ENCODE peak calls at places on chromosomes 3 and 15, in nine cellular contexts. One of them, this sample, is unnamed.

GRCh38 chr3:143897558-143898305 is 49.5 kb upstream of the SLC9A9 start:
- DNase-seq in cerebellar cortex: no peak
- DNase-seq in SK-N-SH: no peak
- DNase-seq in AG04450: no peak
- DNase-seq in GM06990: no peak
- DNase-seq in activated CD8-positive, alpha-beta memory T cell treated with anti-CD3 and anti-CD28 coated beads, Interleukin-2, amount 50 U/mL, for 4 hours: no peak
- DNase-seq in heart right ventricle: no peak
- DNase-seq in HEK293T: no peak
- DNase-seq in neuronal stem cell: peak
- DNase-seq in this sample: peak

GRCh38 chr3:106428565-106428994 is 559.8 kb upstream of the CBLB start:
- DNase-seq in cerebellar cortex: no peak
- DNase-seq in SK-N-SH: peak
- DNase-seq in AG04450: peak
- DNase-seq in GM06990: no peak
- DNase-seq in activated CD8-positive, alpha-beta memory T cell treated with anti-CD3 and anti-CD28 coated beads, Interleukin-2, amount 50 U/mL, for 4 hours: no peak
- DNase-seq in heart right ventricle: no peak
- DNase-seq in HEK293T: no peak
- DNase-seq in neuronal stem cell: no peak
- DNase-seq in this sample: peak

GRCh38 chr3:42183991-42184621 is 81.9 kb downstream of the CCK start:
- DNase-seq in cerebellar cortex: no peak
- DNase-seq in SK-N-SH: no peak
- DNase-seq in AG04450: no peak
- DNase-seq in GM06990: no peak
- DNase-seq in activated CD8-positive, alpha-beta memory T cell treated with anti-CD3 and anti-CD28 coated beads, Interleukin-2, amount 50 U/mL, for 4 hours: no peak
- DNase-seq in heart right ventricle: no peak
- DNase-seq in HEK293T: no peak
- DNase-seq in neuronal stem cell: no peak
- DNase-seq in this sample: no peak

GRCh38 chr15:58043192-58043903 is 22.2 kb downstream of the ALDH1A2 start:
- DNase-seq in cerebellar cortex: peak
- DNase-seq in SK-N-SH: no peak
- DNase-seq in AG04450: peak
- DNase-seq in GM06990: no peak
- DNase-seq in activated CD8-positive, alpha-beta memory T cell treated with anti-CD3 and anti-CD28 coated beads, Interleukin-2, amount 50 U/mL, for 4 hours: peak
- DNase-seq in heart right ventricle: peak
- DNase-seq in HEK293T: no peak
- DNase-seq in neuronal stem cell: no peak
- DNase-seq in this sample: no peak

GRCh38 chr3:62252614-62253147 is 120.7 kb downstream of the FEZF2 start:
- DNase-seq in cerebellar cortex: no peak
- DNase-seq in SK-N-SH: no peak
- DNase-seq in AG04450: no peak
- DNase-seq in GM06990: no peak
- DNase-seq in activated CD8-positive, alpha-beta memory T cell treated with anti-CD3 and anti-CD28 coated beads, Interleukin-2, amount 50 U/mL, for 4 hours: no peak
- DNase-seq in heart right ventricle: no peak
- DNase-seq in HEK293T: no peak
- DNase-seq in neuronal stem cell: no peak
- DNase-seq in this sample: no peak

GRCh38 chr3:43692085-43692484 is 1.3 kb downstream of the ABHD5 start:
- DNase-seq in cerebellar cortex: no peak
- DNase-seq in SK-N-SH: no peak
- DNase-seq in AG04450: no peak
- DNase-seq in GM06990: no peak
- DNase-seq in activated CD8-positive, alpha-beta memory T cell treated with anti-CD3 and anti-CD28 coated beads, Interleukin-2, amount 50 U/mL, for 4 hours: no peak
- DNase-seq in heart right ventricle: no peak
- DNase-seq in HEK293T: no peak
- DNase-seq in neuronal stem cell: no peak
- DNase-seq in this sample: no peak

GRCh38 chr3:152834354-152835310 is at the start of gene P2RY1:
- DNase-seq in cerebellar cortex: peak
- DNase-seq in SK-N-SH: peak
- DNase-seq in AG04450: no peak
- DNase-seq in GM06990: peak
- DNase-seq in activated CD8-positive, alpha-beta memory T cell treated with anti-CD3 and anti-CD28 coated beads, Interleukin-2, amount 50 U/mL, for 4 hours: no peak
- DNase-seq in heart right ventricle: peak
- DNase-seq in HEK293T: peak
- DNase-seq in neuronal stem cell: peak
- DNase-seq in this sample: no peak

GRCh38 chr3:45623846-45624245 is 29.3 kb downstream of the LIMD1 start:
- DNase-seq in cerebellar cortex: no peak
- DNase-seq in SK-N-SH: no peak
- DNase-seq in AG04450: no peak
- DNase-seq in GM06990: no peak
- DNase-seq in activated CD8-positive, alpha-beta memory T cell treated with anti-CD3 and anti-CD28 coated beads, Interleukin-2, amount 50 U/mL, for 4 hours: no peak
- DNase-seq in heart right ventricle: no peak
- DNase-seq in HEK293T: no peak
- DNase-seq in neuronal stem cell: no peak
- DNase-seq in this sample: no peak

GRCh38 chr15:47439870-47440155 is 277.5 kb upstream of the SEMA6D start:
- DNase-seq in cerebellar cortex: no peak
- DNase-seq in SK-N-SH: no peak
- DNase-seq in AG04450: no peak
- DNase-seq in GM06990: no peak
- DNase-seq in activated CD8-positive, alpha-beta memory T cell treated with anti-CD3 and anti-CD28 coated beads, Interleukin-2, amount 50 U/mL, for 4 hours: no peak
- DNase-seq in heart right ventricle: no peak
- DNase-seq in HEK293T: no peak
- DNase-seq in neuronal stem cell: no peak
- DNase-seq in this sample: no peak

GRCh38 chr3:57164217-57164605 is 942 bp downstream of the IL17RD start:
- DNase-seq in cerebellar cortex: no peak
- DNase-seq in SK-N-SH: no peak
- DNase-seq in AG04450: no peak
- DNase-seq in GM06990: peak
- DNase-seq in activated CD8-positive, alpha-beta memory T cell treated with anti-CD3 and anti-CD28 coated beads, Interleukin-2, amount 50 U/mL, for 4 hours: no peak
- DNase-seq in heart right ventricle: peak
- DNase-seq in HEK293T: no peak
- DNase-seq in neuronal stem cell: no peak
- DNase-seq in this sample: no peak

This sample was measured in AG09309.